ENCODE peak calls at places on chromosome 20, in seven cellular contexts. A is K562, C is SK-N-SH, Q is GM12878, S is T47D, L is H1, E is HepG2. T is an unnamed sample.

GRCh38 chr20:33009214-33010132 is 2.0 kb downstream of the BPIFB2 start:
- DNase-seq in A (no peak), C (no peak), Q (no peak), S (peak), L (no peak), E (peak), T (no peak)

GRCh38 chr20:33654680-33655161 is 7.4 kb upstream of the C20orf144 start:
- DNase-seq in A (no peak), C (peak), Q (no peak), S (no peak), L (no peak), E (no peak), T (no peak)

GRCh38 chr20:38109657-38110524 is 55.2 kb downstream of the TGM2 start:
- DNase-seq in A (peak), C (no peak), Q (no peak), S (peak), L (peak), E (peak), T (no peak)

GRCh38 chr20:25987073-25987927 is 290.6 kb upstream of the ZNF337 start:
- DNase-seq in A (peak), C (peak), Q (no peak), S (no peak), L (no peak), E (no peak), T (no peak)

GRCh38 chr20:8150591-8150990 is 18.5 kb downstream of the PLCB1 start:
- DNase-seq in A (no peak), C (no peak), Q (no peak), S (no peak), L (no peak), E (no peak), T (no peak)

GRCh38 chr20:32474967-32475819 is 109.9 kb downstream of the NOL4L start:
- DNase-seq in A (peak), C (peak), Q (no peak), S (no peak), L (peak), E (peak), T (no peak)

GRCh38 chr20:30286157-30286556 is 971.3 kb upstream of the DEFB115 start:
- DNase-seq in A (peak), C (no peak), Q (no peak), S (no peak), L (no peak), E (peak), T (no peak)

GRCh38 chr20:59004493-59004762 is 2.6 kb downstream of the CTSZ start:
- DNase-seq in A (no peak), C (no peak), Q (no peak), S (no peak), L (no peak), E (no peak), T (no peak)

GRCh38 chr20:34473262-34473883 is 42.8 kb upstream of the DYNLRB1 start:
- DNase-seq in A (peak), C (peak), Q (no peak), S (peak), L (peak), E (peak), T (peak)

DNA sequence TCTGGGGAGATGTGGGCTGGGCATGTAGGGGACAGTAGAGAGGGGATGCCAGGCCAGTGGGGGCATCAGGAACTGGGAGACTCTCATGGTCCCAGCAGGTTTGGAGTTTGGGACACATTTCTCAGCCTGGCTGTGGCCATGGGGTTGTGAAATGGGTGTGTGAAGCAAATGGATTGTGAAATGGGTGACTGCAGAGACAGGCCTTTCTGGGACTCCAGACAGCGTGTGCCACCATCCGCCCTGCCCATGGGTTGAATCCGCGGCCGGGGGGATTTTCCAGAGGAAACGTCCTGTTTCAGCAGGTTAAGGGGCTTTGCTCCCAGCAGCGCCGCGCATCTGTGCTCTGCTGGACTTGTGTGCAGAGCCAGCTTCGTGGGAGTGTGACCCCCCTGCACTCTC is 3.7 kb upstream of the PMEPA1 start:
- DNase-seq in A (no peak), C (no peak), Q (no peak), S (no peak), L (no peak), E (no peak), T (no peak)
- TF ChIP-seq JUND in A (no peak), C (no peak), Q (no peak), S (no peak), L (no peak), E (no peak), T (no peak)

GRCh38 chr20:11143481-11143880 is 469.7 kb upstream of the JAG1 start:
- DNase-seq in A (no peak), C (no peak), Q (no peak), S (no peak), L (no peak), E (no peak), T (no peak)

GRCh38 chr20:11136691-11137090 is 462.9 kb upstream of the JAG1 start:
- DNase-seq in A (no peak), C (no peak), Q (no peak), S (no peak), L (no peak), E (no peak), T (no peak)

GRCh38 chr20:11144114-11144513 is 470.3 kb upstream of the JAG1 start:
- DNase-seq in A (no peak), C (no peak), Q (no peak), S (no peak), L (no peak), E (no peak), T (no peak)

GRCh38 chr20:11140359-11140758 is 466.6 kb upstream of the JAG1 start:
- DNase-seq in A (no peak), C (no peak), Q (no peak), S (no peak), L (no peak), E (no peak), T (no peak)
- TF ChIP-seq JUND in A (no peak), C (peak), Q (no peak), S (no peak), L (no peak), E (no peak), T (no peak)

GRCh38 chr20:11457476-11457875 is 460.2 kb upstream of the BTBD3 start:
- DNase-seq in A (no peak), C (no peak), Q (no peak), S (no peak), L (no peak), E (no peak), T (no peak)

GRCh38 chr20:11453430-11453829 is 464.3 kb upstream of the BTBD3 start:
- DNase-seq in A (no peak), C (no peak), Q (no peak), S (no peak), L (no peak), E (no peak), T (no peak)

GRCh38 chr20:11452326-11452725 is 465.4 kb upstream of the BTBD3 start:
- DNase-seq in A (no peak), C (no peak), Q (no peak), S (no peak), L (no peak), E (no peak), T (no peak)

GRCh38 chr20:11451793-11452291 is 465.9 kb upstream of the BTBD3 start:
- DNase-seq in A (no peak), C (no peak), Q (no peak), S (no peak), L (no peak), E (no peak), T (peak)

GRCh38 chr20:11454966-11455799 is 462.5 kb upstream of the BTBD3 start:
- DNase-seq in A (no peak), C (no peak), Q (no peak), S (peak), L (no peak), E (no peak), T (peak)
- TF ChIP-seq JUND in A (no peak), C (peak), Q (peak), S (no peak), L (peak), E (no peak), T (peak)

GRCh38 chr20:7085448-7085847 is 318.0 kb downstream of the BMP2 start:
- DNase-seq in A (no peak), C (no peak), Q (no peak), S (no peak), L (no peak), E (no peak), T (no peak)
- TF ChIP-seq JUND in A (no peak), C (no peak), Q (no peak), S (no peak), L (no peak), E (no peak), T (no peak)

GRCh38 chr20:63444548-63444947 is 27.9 kb downstream of the KCNQ2 start:
- DNase-seq in A (no peak), C (no peak), Q (no peak), S (no peak), L (no peak), E (no peak), T (no peak)

GRCh38 chr20:63446174-63447024 is 26.1 kb downstream of the KCNQ2 start:
- DNase-seq in A (no peak), C (peak), Q (no peak), S (no peak), L (no peak), E (no peak), T (no peak)

GRCh38 chr20:63443606-63444395 is 28.7 kb downstream of the KCNQ2 start:
- DNase-seq in A (no peak), C (no peak), Q (no peak), S (no peak), L (no peak), E (no peak), T (no peak)

GRCh38 chr20:63447345-63447744 is 25.1 kb downstream of the KCNQ2 start:
- DNase-seq in A (no peak), C (no peak), Q (no peak), S (no peak), L (no peak), E (no peak), T (no peak)

GRCh38 chr20:63445075-63445734 is 27.2 kb downstream of the KCNQ2 start:
- DNase-seq in A (no peak), C (no peak), Q (no peak), S (no peak), L (no peak), E (no peak), T (no peak)
- TF ChIP-seq JUND in A (no peak), C (no peak), Q (no peak), S (no peak), L (no peak), E (no peak), T (no peak)

GRCh38 chr20:24147961-24148360 is 159.4 kb upstream of the GGTLC1 start:
- DNase-seq in A (no peak), C (no peak), Q (no peak), S (no peak), L (no peak), E (no peak), T (no peak)

GRCh38 chr20:24149881-24150307 is 161.3 kb upstream of the GGTLC1 start:
- DNase-seq in A (peak), C (peak), Q (no peak), S (peak), L (peak), E (peak), T (no peak)

GRCh38 chr20:24148372-24148771 is 159.8 kb upstream of the GGTLC1 start:
- DNase-seq in A (no peak), C (no peak), Q (peak), S (no peak), L (peak), E (no peak), T (no peak)

GRCh38 chr20:24150406-24150805 is 161.8 kb upstream of the GGTLC1 start:
- DNase-seq in A (no peak), C (no peak), Q (no peak), S (no peak), L (no peak), E (no peak), T (no peak)

DNA sequence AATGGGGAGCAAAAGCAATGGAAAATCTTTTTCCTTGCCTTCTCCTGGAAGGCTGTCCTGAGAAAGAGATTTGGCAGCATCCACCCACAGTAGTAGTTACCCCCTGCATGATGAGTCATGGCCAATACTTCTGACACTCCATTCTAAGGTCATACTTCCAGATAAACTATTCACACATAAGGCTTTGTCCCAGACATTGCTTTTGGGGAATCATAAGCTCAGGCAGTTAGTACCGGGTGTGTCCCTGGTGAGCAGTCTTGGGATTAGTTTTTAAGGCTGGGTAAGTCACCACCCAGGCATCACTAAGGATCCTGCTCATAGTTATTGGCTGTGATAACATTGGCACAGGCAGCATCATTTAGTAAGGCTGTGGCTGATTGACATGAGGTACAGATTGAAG is 160.6 kb upstream of the GGTLC1 start:
- DNase-seq in A (no peak), C (no peak), Q (no peak), S (no peak), L (no peak), E (no peak), T (no peak)
- TF ChIP-seq JUND in A (no peak), C (no peak), Q (no peak), S (no peak), L (no peak), E (no peak), T (no peak)

GRCh38 chr20:60020251-60020650 is 62.0 kb downstream of the CDH26 start:
- DNase-seq in A (no peak), C (no peak), Q (no peak), S (no peak), L (no peak), E (no peak), T (no peak)

GRCh38 chr20:60026010-60026409 is 67.8 kb downstream of the CDH26 start:
- DNase-seq in A (no peak), C (no peak), Q (no peak), S (no peak), L (no peak), E (no peak), T (no peak)

GRCh38 chr20:60024801-60025200 is 66.6 kb downstream of the CDH26 start:
- DNase-seq in A (no peak), C (no peak), Q (no peak), S (no peak), L (no peak), E (no peak), T (no peak)

GRCh38 chr20:60024245-60024644 is 66.0 kb downstream of the CDH26 start:
- DNase-seq in A (no peak), C (no peak), Q (no peak), S (no peak), L (no peak), E (no peak), T (no peak)

GRCh38 chr20:60022849-60023248 is 64.6 kb downstream of the CDH26 start:
- DNase-seq in A (no peak), C (no peak), Q (no peak), S (no peak), L (no peak), E (no peak), T (no peak)
- TF ChIP-seq JUND in A (no peak), C (no peak), Q (no peak), S (no peak), L (no peak), E (no peak), T (no peak)

GRCh38 chr20:43292221-43292620 is 102.5 kb upstream of the PTPRT start:
- DNase-seq in A (no peak), C (no peak), Q (no peak), S (no peak), L (no peak), E (no peak), T (no peak)

GRCh38 chr20:43300887-43301286 is 111.2 kb upstream of the PTPRT start:
- DNase-seq in A (no peak), C (no peak), Q (no peak), S (no peak), L (no peak), E (no peak), T (no peak)

GRCh38 chr20:43293068-43293786 is 103.5 kb upstream of the PTPRT start:
- DNase-seq in A (no peak), C (no peak), Q (no peak), S (no peak), L (no peak), E (no peak), T (no peak)

DNA sequence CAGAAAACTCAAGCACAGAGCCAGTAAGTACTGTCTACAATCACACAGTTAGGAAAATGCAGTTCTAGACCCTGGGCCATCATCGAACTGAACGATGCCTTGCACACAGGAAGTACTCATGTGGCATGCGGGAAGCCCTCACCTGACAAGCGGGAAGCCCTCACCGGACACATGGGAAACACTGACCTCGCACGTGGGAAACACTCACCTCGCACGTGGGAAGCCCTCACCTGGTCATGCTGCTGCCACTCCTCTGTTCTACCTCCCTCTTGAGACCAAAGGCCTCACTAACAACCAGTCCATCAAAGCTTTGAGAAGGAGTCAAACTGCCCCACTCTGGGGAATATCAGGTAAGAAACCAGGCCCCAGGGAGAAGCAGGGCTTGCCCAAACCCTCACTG is 105.6 kb upstream of the PTPRT start:
- DNase-seq in A (no peak), C (no peak), Q (no peak), S (no peak), L (no peak), E (no peak), T (no peak)
- TF ChIP-seq JUND in A (no peak), C (no peak), Q (no peak), S (no peak), L (no peak), E (no peak), T (no peak)

GRCh38 chr20:63433756-63434531 is 38.5 kb downstream of the KCNQ2 start:
- DNase-seq in A (no peak), C (no peak), Q (no peak), S (no peak), L (no peak), E (no peak), T (no peak)
- TF ChIP-seq JUND in A (no peak), C (no peak), Q (no peak), S (no peak), L (no peak), E (no peak), T (no peak)

GRCh38 chr20:14295238-14295637 is 42.2 kb downstream of the FLRT3 start:
- DNase-seq in A (no peak), C (no peak), Q (peak), S (no peak), L (no peak), E (no peak), T (no peak)
- TF ChIP-seq JUND in A (no peak), C (no peak), Q (no peak), S (no peak), L (no peak), E (no peak), T (no peak)

T was measured in HCT116.